ENCODE peak calls at places on chromosome 11, in five cellular contexts. Y is adrenal gland, Q is IMR-90, U is AG04450, K is astrocyte. P is an unnamed sample.

GRCh38 chr11:32527776-32528175 is 55.9 kb upstream of the EIF3M start:
- DNase-seq in Y (no peak), Q (no peak), U (no peak), K (no peak), P (no peak)

GRCh38 chr11:3022982-3023381 is 30.9 kb upstream of the NAP1L4 start:
- DNase-seq in Y (no peak), Q (peak; percentile 49), U (peak; percentile 13), K (peak; percentile 70), P (no peak)

GRCh38 chr11:74139151-74139918 is 31.5 kb downstream of the C2CD3 start:
- DNase-seq in Y (no peak), Q (peak; percentile 23), U (no peak), K (no peak), P (no peak)

GRCh38 chr11:2933376-2934056 is 4.3 kb upstream of the PHLDA2 start:
- DNase-seq in Y (peak; percentile 61), Q (peak; percentile 75), U (peak; percentile 24), K (peak; percentile 66), P (peak; percentile 84)

GRCh38 chr11:46116007-46116711 is 5.1 kb downstream of the PHF21A start:
- DNase-seq in Y (no peak), Q (no peak), U (no peak), K (no peak), P (no peak)

GRCh38 chr11:71988050-71988449 is 10.7 kb upstream of the IL18BP start:
- DNase-seq in Y (no peak), Q (peak; percentile 87), U (peak; percentile 59), K (peak; percentile 88), P (no peak)

GRCh38 chr11:23313001-23313400 is 452.7 kb upstream of the CCDC179 start:
- DNase-seq in Y (no peak), Q (no peak), U (no peak), K (peak; percentile 61), P (no peak)

GRCh38 chr11:73139476-73140198 is 2.5 kb downstream of the FCHSD2 start:
- DNase-seq in Y (no peak), Q (peak; percentile 49), U (no peak), K (no peak), P (no peak)

GRCh38 chr11:119863811-119864601 is 135.0 kb upstream of the NECTIN1 start:
- DNase-seq in Y (no peak), Q (no peak), U (no peak), K (no peak), P (no peak)

GRCh38 chr11:10809373-10810199 is 860 bp upstream of the EIF4G2 start:
- DNase-seq in Y (no peak), Q (peak; percentile 80), U (peak; percentile 29), K (peak; percentile 80), P (no peak)

GRCh38 chr11:6745465-6746015 is 26.2 kb downstream of the OR2AG2 start:
- DNase-seq in Y (no peak), Q (no peak), U (no peak), K (no peak), P (no peak)

GRCh38 chr11:112871909-112872511 is 89.2 kb upstream of the NCAM1 start:
- DNase-seq in Y (no peak), Q (no peak), U (no peak), K (no peak), P (no peak)

GRCh38 chr11:69356703-69357457 is 62.9 kb downstream of the MYEOV start:
- DNase-seq in Y (no peak), Q (no peak), U (no peak), K (no peak), P (no peak)

GRCh38 chr11:27795955-27796861 is 96.0 kb upstream of the BDNF start:
- DNase-seq in Y (no peak), Q (peak; percentile 9), U (no peak), K (no peak), P (no peak)

GRCh38 chr11:117089685-117090084 is 8.5 kb downstream of the SIK3 start:
- DNase-seq in Y (no peak), Q (no peak), U (no peak), K (peak; percentile 33), P (no peak)

GRCh38 chr11:106997241-106997640 is 21.0 kb downstream of the GUCY1A2 start:
- DNase-seq in Y (no peak), Q (no peak), U (no peak), K (no peak), P (no peak)

GRCh38 chr11:130163346-130164220 is 4.0 kb downstream of the ST14 start:
- DNase-seq in Y (peak; percentile 42), Q (no peak), U (no peak), K (no peak), P (no peak)

GRCh38 chr11:7448126-7448525 is 37.2 kb upstream of the OLFML1 start:
- DNase-seq in Y (no peak), Q (no peak), U (no peak), K (no peak), P (no peak)

GRCh38 chr11:19546325-19546724 is 166.3 kb upstream of the NAV2 start:
- DNase-seq in Y (no peak), Q (no peak), U (no peak), K (no peak), P (no peak)

GRCh38 chr11:130209944-130210854 is 50.6 kb downstream of the ST14 start:
- DNase-seq in Y (no peak), Q (no peak), U (no peak), K (no peak), P (no peak)

GRCh38 chr11:7573193-7573557 is 59.4 kb downstream of the PPFIBP2 start:
- DNase-seq in Y (no peak), Q (peak; percentile 39), U (no peak), K (no peak), P (no peak)

GRCh38 chr11:121870202-121871045 is 245.6 kb downstream of the BLID start:
- DNase-seq in Y (no peak), Q (no peak), U (no peak), K (peak; percentile 19), P (no peak)

GRCh38 chr11:60985991-60986915 is 14.8 kb downstream of the CD6 start:
- DNase-seq in Y (no peak), Q (peak; percentile 46), U (peak; percentile 3), K (peak; percentile 38), P (no peak)

GRCh38 chr11:48116843-48117242 is 99.8 kb upstream of the OR4B1 start:
- DNase-seq in Y (no peak), Q (no peak), U (no peak), K (no peak), P (no peak)
- TF ChIP-seq CTCF in Y (no peak), Q (peak; percentile 15), U (peak; percentile 36), K (peak; percentile 37), P (peak; percentile 69)

GRCh38 chr11:90218606-90219005 is 4.2 kb downstream of the CHORDC1 start:
- DNase-seq in Y (no peak), Q (no peak), U (no peak), K (no peak), P (no peak)
- TF ChIP-seq CTCF in Y (no peak), Q (no peak), U (no peak), K (no peak), P (peak; percentile 26)

GRCh38 chr11:128506999-128507591 is 80.3 kb downstream of the ETS1 start:
- DNase-seq in Y (peak; percentile 66), Q (peak; percentile 96), U (peak; percentile 92), K (peak; percentile 95), P (no peak)
- TF ChIP-seq CTCF in Y (no peak), Q (no peak), U (no peak), K (no peak), P (no peak)

DNA sequence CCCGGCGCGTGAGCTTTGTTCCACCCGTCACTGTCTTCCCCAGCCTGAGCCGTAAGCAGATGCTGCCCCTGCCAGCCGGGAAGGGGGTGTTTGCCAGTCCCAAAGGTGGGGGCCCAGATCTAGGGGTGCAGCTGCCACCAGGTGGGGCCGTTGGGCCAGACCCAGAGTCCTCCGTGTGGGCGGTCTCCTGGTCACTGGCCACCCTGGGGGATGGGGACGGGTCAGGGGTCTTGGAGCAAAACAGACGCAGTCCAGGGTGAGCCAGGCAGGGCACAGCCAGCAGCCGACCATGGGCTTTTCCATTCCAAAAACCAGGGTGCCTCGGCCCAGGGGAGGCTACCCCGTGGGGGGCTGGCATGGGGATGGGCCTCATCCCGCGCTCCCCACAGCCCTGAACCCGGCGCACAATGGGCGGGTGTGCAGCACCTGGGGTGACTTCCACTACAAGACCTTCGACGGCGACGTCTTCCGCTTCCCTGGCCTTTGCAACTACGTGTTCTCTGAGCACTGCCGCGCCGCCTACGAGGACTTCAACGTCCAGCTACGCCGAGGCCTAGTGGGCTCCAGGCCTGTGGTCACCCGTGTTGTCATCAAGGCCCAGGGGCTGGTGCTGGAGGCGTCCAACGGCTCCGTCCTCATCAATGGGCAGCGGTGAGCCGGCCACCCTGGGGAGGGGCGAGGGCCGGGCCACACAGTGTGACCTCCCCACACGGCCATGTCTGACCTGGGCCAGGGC is 3.5 kb downstream of the MUC5B start:
- DNase-seq in Y (peak; percentile 5), Q (no peak), U (no peak), K (no peak), P (no peak)
- TF ChIP-seq CTCF in Y (no peak), Q (no peak), U (no peak), K (no peak), P (no peak)

GRCh38 chr11:98227266-98227665 is 793.5 kb upstream of the CNTN5 start:
- DNase-seq in Y (no peak), Q (no peak), U (no peak), K (no peak), P (no peak)
- TF ChIP-seq CTCF in Y (no peak), Q (no peak), U (no peak), K (no peak), P (no peak)

DNA sequence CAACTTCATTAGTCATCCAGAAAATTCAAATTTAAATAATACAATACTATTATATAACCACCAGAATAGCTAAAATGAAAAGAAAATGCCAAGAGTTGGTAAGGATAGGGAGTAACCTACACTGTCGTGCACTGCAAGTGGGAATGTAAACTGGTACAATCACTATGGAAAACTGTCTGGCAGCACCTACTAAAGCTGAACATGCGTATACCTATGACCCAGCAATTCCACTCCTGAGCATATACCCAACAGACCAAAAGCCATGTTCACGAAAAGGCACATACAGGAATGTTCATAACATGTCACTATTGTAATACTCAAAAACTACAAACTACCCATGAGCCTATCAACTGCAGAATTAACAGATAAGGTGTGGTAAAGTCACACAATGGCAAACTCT is 32.7 kb downstream of the DENND5A start:
- DNase-seq in Y (no peak), Q (no peak), U (no peak), K (no peak), P (no peak)
- TF ChIP-seq CTCF in Y (no peak), Q (no peak), U (no peak), K (no peak), P (no peak)

GRCh38 chr11:66593303-66593635 is 284 bp downstream of the CCS start:
- DNase-seq in Y (no peak), Q (no peak), U (no peak), K (no peak), P (no peak)
- TF ChIP-seq CTCF in Y (no peak), Q (no peak), U (no peak), K (no peak), P (no peak)